ENCODE peak calls at places on chromosomes 7 and 10, in ten cellular contexts. One of them, this sample, is unnamed.

GRCh38 chr10:124408357-124408756 is 10.4 kb downstream of the OAT start:
- DNase-seq in Calu3: no peak
- DNase-seq in NCI-H774: no peak
- DNase-seq in thoracic aorta: no peak
- DNase-seq in colonic mucosa: no peak
- DNase-seq in NB4: no peak
- DNase-seq in tibial nerve: no peak
- DNase-seq in RPMI8226: no peak
- DNase-seq in stromal cell of bone marrow: no peak
- DNase-seq in neural crest cell: no peak
- DNase-seq in this sample: no peak

GRCh38 chr10:132165416-132165980 is 21.2 kb upstream of the DPYSL4 start:
- DNase-seq in NCI-H774: no peak
- DNase-seq in tibial nerve: no peak
- DNase-seq in stromal cell of bone marrow: no peak
- DNase-seq in neural crest cell: no peak
- DNase-seq in Calu3: no peak
- DNase-seq in thoracic aorta: no peak
- DNase-seq in RPMI8226: no peak
- DNase-seq in NB4: no peak
- DNase-seq in colonic mucosa: no peak
- DNase-seq in this sample: no peak

GRCh38 chr10:127863231-127863825 is 29.4 kb downstream of the CLRN3 start:
- DNase-seq in NCI-H774: no peak
- DNase-seq in Calu3: no peak
- DNase-seq in thoracic aorta: no peak
- DNase-seq in stromal cell of bone marrow: no peak
- DNase-seq in neural crest cell: no peak
- DNase-seq in colonic mucosa: no peak
- DNase-seq in RPMI8226: no peak
- DNase-seq in tibial nerve: no peak
- DNase-seq in NB4: no peak
- DNase-seq in this sample: no peak

GRCh38 chr10:119316729-119317097 is 109.3 kb downstream of the GRK5 start:
- DNase-seq in RPMI8226: no peak
- DNase-seq in thoracic aorta: peak
- DNase-seq in colonic mucosa: no peak
- DNase-seq in NCI-H774: no peak
- DNase-seq in neural crest cell: no peak
- DNase-seq in tibial nerve: no peak
- DNase-seq in Calu3: no peak
- DNase-seq in stromal cell of bone marrow: peak
- DNase-seq in NB4: peak
- DNase-seq in this sample: no peak

GRCh38 chr7:157565201-157565626 is 228.4 kb downstream of the DNAJB6 start:
- DNase-seq in stromal cell of bone marrow: no peak
- DNase-seq in tibial nerve: no peak
- DNase-seq in NB4: no peak
- DNase-seq in NCI-H774: no peak
- DNase-seq in colonic mucosa: no peak
- DNase-seq in Calu3: no peak
- DNase-seq in RPMI8226: no peak
- DNase-seq in thoracic aorta: no peak
- DNase-seq in neural crest cell: no peak
- DNase-seq in this sample: no peak

GRCh38 chr7:130943336-130943901 is 209.4 kb upstream of the KLF14 start:
- DNase-seq in NCI-H774: peak
- DNase-seq in tibial nerve: no peak
- DNase-seq in NB4: peak
- DNase-seq in neural crest cell: no peak
- DNase-seq in Calu3: no peak
- DNase-seq in colonic mucosa: no peak
- DNase-seq in thoracic aorta: no peak
- DNase-seq in RPMI8226: no peak
- DNase-seq in stromal cell of bone marrow: peak
- DNase-seq in this sample: no peak

GRCh38 chr7:123615344-123615743 is 13.7 kb downstream of the ASB15 start:
- DNase-seq in stromal cell of bone marrow: peak
- DNase-seq in Calu3: no peak
- DNase-seq in NB4: no peak
- DNase-seq in thoracic aorta: no peak
- DNase-seq in NCI-H774: no peak
- DNase-seq in RPMI8226: no peak
- DNase-seq in tibial nerve: no peak
- DNase-seq in neural crest cell: no peak
- DNase-seq in colonic mucosa: no peak
- DNase-seq in this sample: no peak

GRCh38 chr7:117666019-117666418 is 186.2 kb downstream of the CFTR start:
- DNase-seq in NCI-H774: no peak
- DNase-seq in RPMI8226: no peak
- DNase-seq in Calu3: no peak
- DNase-seq in stromal cell of bone marrow: no peak
- DNase-seq in NB4: no peak
- DNase-seq in colonic mucosa: peak
- DNase-seq in thoracic aorta: no peak
- DNase-seq in neural crest cell: no peak
- DNase-seq in tibial nerve: no peak
- DNase-seq in this sample: no peak

GRCh38 chr7:93890041-93890463 is 501 bp downstream of the TFPI2 start:
- DNase-seq in neural crest cell: peak
- DNase-seq in NCI-H774: no peak
- DNase-seq in thoracic aorta: no peak
- DNase-seq in stromal cell of bone marrow: no peak
- DNase-seq in Calu3: no peak
- DNase-seq in RPMI8226: no peak
- DNase-seq in tibial nerve: no peak
- DNase-seq in NB4: no peak
- DNase-seq in colonic mucosa: no peak
- DNase-seq in this sample: no peak

GRCh38 chr7:41688012-41688625 is 14.8 kb downstream of the INHBA start:
- DNase-seq in NCI-H774: no peak
- DNase-seq in stromal cell of bone marrow: no peak
- DNase-seq in RPMI8226: no peak
- DNase-seq in neural crest cell: no peak
- DNase-seq in tibial nerve: no peak
- DNase-seq in NB4: no peak
- DNase-seq in thoracic aorta: no peak
- DNase-seq in Calu3: no peak
- DNase-seq in colonic mucosa: no peak
- DNase-seq in this sample: no peak

GRCh38 chr7:54697659-54698186 is 61.3 kb downstream of the SEC61G start:
- DNase-seq in stromal cell of bone marrow: no peak
- DNase-seq in Calu3: no peak
- DNase-seq in NCI-H774: no peak
- DNase-seq in neural crest cell: no peak
- DNase-seq in tibial nerve: no peak
- DNase-seq in NB4: peak
- DNase-seq in colonic mucosa: no peak
- DNase-seq in RPMI8226: no peak
- DNase-seq in thoracic aorta: no peak
- DNase-seq in this sample: no peak